ENCODE peak calls at places on chromosome 13, in seven cellular contexts. O, Q, Y, X, F, R and E are unnamed samples.

GRCh38 chr13:114034481-114034891 is 60.6 kb upstream of the C13orf46 start:
- DNase-seq in O (no peak), X (no peak), Q (no peak), R (no peak), Y (no peak), F (peak; percentile 53), E (no peak)

GRCh38 chr13:28559636-28560259 is 64.8 kb upstream of the FLT1 start:
- DNase-seq in Q (no peak), O (no peak), R (peak; percentile 25), X (no peak), Y (no peak), F (no peak), E (no peak)

GRCh38 chr13:66809496-66809895 is 420.6 kb downstream of the PCDH9 start:
- DNase-seq in O (no peak), Q (peak; percentile 88), Y (no peak), R (no peak), X (no peak), F (no peak), E (no peak)

GRCh38 chr13:44577236-44578063 is 1.3 kb upstream of the TSC22D1 start:
- DNase-seq in Q (peak; percentile 88), O (peak; percentile 98), R (peak; percentile 87), Y (peak; percentile 97), X (peak; percentile 99), F (peak; percentile 98), E (peak; percentile 86)

GRCh38 chr13:110610955-110611595 is 4.3 kb upstream of the NAXD start:
- DNase-seq in R (no peak), F (no peak), X (no peak), Q (no peak), O (no peak), Y (peak; percentile 53), E (no peak)

GRCh38 chr13:80419416-80419815 is 78.5 kb upstream of the SPRY2 start:
- DNase-seq in Y (no peak), Q (no peak), O (no peak), R (no peak), X (no peak), F (no peak), E (no peak)

GRCh38 chr13:99996177-99996705 is 14.7 kb downstream of the ZIC2 start:
- DNase-seq in R (no peak), O (no peak), Q (peak; percentile 71), F (peak; percentile 69), X (no peak), Y (no peak), E (no peak)

GRCh38 chr13:26557393-26558073 is at the start of gene WASF3:
- DNase-seq in X (peak; percentile 98), Q (peak; percentile 85), F (peak; percentile 93), O (peak; percentile 97), R (peak; percentile 70), Y (peak; percentile 77), E (peak; percentile 86)

GRCh38 chr13:50892162-50892944 is 17.2 kb upstream of the RNASEH2B start:
- DNase-seq in O (no peak), R (no peak), X (no peak), Y (no peak), F (no peak), Q (no peak), E (no peak)

GRCh38 chr13:75761373-75761772 is 125.2 kb downstream of the LMO7 start:
- DNase-seq in O (no peak), F (no peak), R (no peak), X (no peak), Y (no peak), Q (no peak), E (no peak)